ENCODE peak calls at places on chromosomes 11 and 22, in six cellular contexts. X is cardiac muscle cell, T is AG04450, R is neural progenitor cell, L is thoracic aorta, H is RWPE2. V is an unnamed sample.

GRCh38 chr11:123543796-123544195 is 110.6 kb downstream of the SCN3B start:
- DNase-seq in H (no peak), T (no peak), X (peak; percentile 42), R (no peak), L (no peak), V (no peak)

GRCh38 chr11:65911682-65912568 is 6.9 kb downstream of the C11orf68 start:
- DNase-seq in X (peak; percentile 82), R (peak; percentile 67), T (no peak), L (no peak), H (peak; percentile 86), V (no peak)

GRCh38 chr11:14499178-14499559 is 442 bp downstream of the COPB1 start:
- DNase-seq in X (peak; percentile 30), T (no peak), R (peak; percentile 60), H (no peak), L (no peak), V (no peak)

GRCh38 chr11:47524200-47524874 is 28.6 kb downstream of the CELF1 start:
- DNase-seq in T (no peak), L (no peak), R (no peak), H (no peak), X (no peak), V (peak; percentile 88)

GRCh38 chr11:72951193-72951592 is 137.0 kb downstream of the ATG16L2 start:
- DNase-seq in L (no peak), H (no peak), X (peak; percentile 85), T (no peak), R (no peak), V (no peak)

GRCh38 chr11:119445850-119446249 is 22.9 kb upstream of the THY1 start:
- DNase-seq in T (no peak), R (no peak), L (no peak), X (no peak), H (no peak), V (no peak)

GRCh38 chr11:92311616-92312449 is 87.2 kb downstream of the FAT3 start:
- DNase-seq in H (no peak), R (peak; percentile 39), X (peak; percentile 67), T (no peak), L (no peak), V (no peak)

GRCh38 chr11:84522331-84522730 is 1104.8 kb downstream of the DLG2 start:
- DNase-seq in H (no peak), L (no peak), X (peak; percentile 9), R (no peak), T (no peak), V (no peak)

GRCh38 chr11:335779-336665 is 15.4 kb upstream of the IFITM3 start:
- DNase-seq in X (peak; percentile 76), R (peak; percentile 55), H (no peak), T (no peak), L (no peak), V (no peak)

GRCh38 chr11:94909371-94909820 is 64.0 kb downstream of the CWC15 start:
- DNase-seq in X (peak; percentile 30), T (no peak), H (no peak), L (no peak), R (no peak), V (no peak)

GRCh38 chr11:116188350-116188749 is 584.4 kb downstream of the BUD13 start:
- DNase-seq in T (no peak), L (no peak), R (no peak), H (no peak), X (no peak), V (no peak)

GRCh38 chr22:21972293-21972779 is 10.3 kb downstream of the TOP3B start:
- DNase-seq in X (peak; percentile 49), H (no peak), R (peak; percentile 66), T (no peak), L (no peak), V (peak; percentile 61)

GRCh38 chr22:30045001-30045887 is 35.0 kb upstream of the HORMAD2 start:
- DNase-seq in T (no peak), H (no peak), X (no peak), R (no peak), L (no peak), V (no peak)

GRCh38 chr11:74169736-74170458 is 905 bp downstream of the C2CD3 start:
- DNase-seq in L (no peak), T (no peak), X (no peak), R (no peak), H (no peak), V (no peak)

GRCh38 chr11:7906481-7906880 is 24.6 kb downstream of the OR10A6 start:
- DNase-seq in R (no peak), T (no peak), H (no peak), X (no peak), L (no peak), V (no peak)

GRCh38 chr11:7905961-7906429 is 25.1 kb downstream of the OR10A6 start:
- DNase-seq in H (peak; percentile 56), L (no peak), R (peak; percentile 16), T (no peak), X (no peak), V (no peak)

GRCh38 chr11:7905549-7905948 is 25.5 kb downstream of the OR10A6 start:
- DNase-seq in R (no peak), H (no peak), T (no peak), X (no peak), L (no peak), V (no peak)

GRCh38 chr11:7903940-7904339 is 27.1 kb downstream of the OR10A6 start:
- DNase-seq in X (no peak), L (no peak), T (no peak), R (no peak), H (no peak), V (no peak)

DNA sequence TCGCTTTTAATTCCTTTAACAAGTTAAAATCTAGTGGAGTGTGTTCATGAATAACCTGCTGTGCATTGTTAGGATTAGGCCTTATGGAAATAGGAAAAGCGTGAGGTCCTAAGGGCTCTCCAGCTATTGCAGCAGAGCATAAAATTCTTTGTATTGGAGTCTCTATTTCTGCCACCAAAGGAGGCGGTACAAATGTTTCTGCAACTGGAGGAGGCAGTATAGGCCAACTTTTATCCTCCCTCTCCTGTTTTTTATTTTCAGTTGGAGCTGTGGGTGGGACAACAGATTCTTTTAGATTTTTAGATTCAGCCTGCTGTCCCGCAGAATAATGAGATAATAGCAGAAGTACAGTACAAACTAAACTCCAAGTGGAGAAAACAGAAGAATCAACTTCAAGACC is 26.2 kb downstream of the OR10A6 start:
- DNase-seq in X (no peak), L (no peak), H (no peak), R (peak; percentile 33), T (peak; percentile 37), V (no peak)
- TF ChIP-seq CTCF in X (no peak), L (peak; percentile 10), H (peak; percentile 51), R (peak; percentile 46), T (peak; percentile 61), V (no peak)

DNA sequence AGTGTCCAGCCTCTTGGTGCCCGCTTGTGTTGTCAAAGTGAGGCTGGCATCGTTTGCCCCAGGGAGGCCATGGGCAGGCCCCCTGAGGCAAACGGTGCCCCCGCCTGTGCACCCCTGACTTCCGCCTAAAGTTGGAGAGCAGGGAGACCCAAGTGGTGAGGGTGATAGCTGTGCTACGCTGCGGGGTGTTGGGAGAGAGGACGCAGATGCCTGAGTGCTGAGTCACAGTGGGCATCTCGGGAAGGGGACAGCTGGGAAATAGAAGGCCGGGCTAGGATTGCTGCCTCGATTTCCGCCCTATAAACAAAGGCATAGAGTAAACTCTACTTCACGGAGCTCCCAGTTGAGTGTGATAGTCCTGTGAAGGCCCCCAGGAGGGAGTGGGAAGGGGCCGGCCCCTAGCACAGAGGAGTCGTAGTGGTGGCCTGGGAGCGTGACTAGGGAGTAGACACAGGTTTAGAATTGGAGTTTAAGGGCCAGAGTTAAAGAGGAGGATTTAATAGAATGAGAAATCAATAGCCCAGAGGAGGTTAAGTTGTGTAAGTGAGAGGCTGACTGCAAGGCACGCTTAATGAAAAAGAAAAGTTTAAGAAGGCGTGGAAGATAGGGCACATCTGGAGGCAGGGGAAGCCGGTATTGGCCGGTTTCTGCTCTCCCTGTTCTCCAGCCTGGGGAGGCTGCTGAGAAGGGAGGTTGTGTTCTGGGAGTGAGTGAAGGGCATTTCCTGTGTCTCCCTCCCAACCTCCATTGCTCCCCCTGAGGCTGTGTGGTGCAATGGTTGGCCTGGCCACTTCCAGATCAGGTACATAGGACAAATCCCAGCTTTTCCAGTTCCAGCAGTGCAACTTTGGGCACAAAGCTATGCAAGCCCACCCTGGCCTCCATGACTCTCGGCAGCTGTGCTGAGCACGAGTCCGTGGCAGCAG is 6.1 kb downstream of the GRIK4 start:
- DNase-seq in T (no peak), H (peak; percentile 21), L (no peak), X (peak; percentile 64), R (no peak), V (peak; percentile 23)
- H3K27me3 ChIP-seq in T (no peaks in the 10 kb centered on the region), H (no peaks in the 10 kb centered on the region), L (no peaks in the 10 kb centered on the region), X (peaks cover 72% of the 10 kb centered on the region), R (peaks cover 12% of the 10 kb centered on the region), V (no peaks in the 10 kb centered on the region)

DNA sequence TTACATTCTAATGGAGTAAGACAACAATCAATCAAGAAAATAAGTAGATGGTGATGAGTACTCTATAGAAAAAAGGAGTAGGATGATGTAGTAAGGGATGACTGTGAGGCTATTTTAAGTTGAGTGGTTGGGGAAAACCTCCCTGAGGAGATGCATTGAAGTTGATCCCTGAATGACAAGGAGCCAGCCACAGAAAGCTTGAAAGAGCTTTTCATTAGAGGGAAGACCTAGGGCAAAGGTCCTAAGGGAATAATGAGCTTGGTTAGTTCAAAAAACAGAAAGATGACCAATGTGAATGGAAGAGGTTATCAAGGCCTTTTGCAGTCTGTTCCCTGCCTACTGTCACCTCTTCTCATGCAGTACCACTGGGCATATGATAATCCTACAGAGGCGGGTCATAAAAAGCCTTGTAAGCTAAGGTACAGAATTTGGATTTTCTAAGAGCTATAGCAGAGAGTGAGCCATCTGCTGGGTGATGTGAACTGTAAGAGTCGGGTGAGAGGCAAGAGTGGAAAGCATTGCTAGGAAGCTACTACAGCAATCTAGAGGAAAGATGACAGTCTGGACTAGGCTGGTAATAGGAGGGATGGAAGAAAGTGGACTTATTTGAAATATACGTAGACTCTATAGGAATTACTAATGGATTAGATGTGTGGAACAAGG is 3.1 kb downstream of the PPP2R1B start:
- DNase-seq in X (peak; percentile 29), R (peak; percentile 52), L (no peak), T (no peak), H (no peak), V (no peak)
- TF ChIP-seq CTCF in X (peak; percentile 21), R (peak; percentile 23), L (no peak), T (peak; percentile 26), H (no peak), V (peak; percentile 37)

GRCh38 chr11:131909426-131910200 is 539.2 kb downstream of the NTM start:
- DNase-seq in H (no peak), R (no peak), T (no peak), L (no peak), X (no peak), V (no peak)

GRCh38 chr11:131906963-131907362 is 536.5 kb downstream of the NTM start:
- DNase-seq in L (no peak), T (no peak), H (no peak), R (no peak), X (peak; percentile 16), V (no peak)

GRCh38 chr11:131908316-131908715 is 537.9 kb downstream of the NTM start:
- DNase-seq in R (no peak), H (no peak), T (no peak), L (no peak), X (no peak), V (no peak)

GRCh38 chr11:131904756-131905155 is 534.3 kb downstream of the NTM start:
- DNase-seq in X (no peak), T (no peak), R (peak; percentile 30), L (no peak), H (no peak), V (no peak)

DNA sequence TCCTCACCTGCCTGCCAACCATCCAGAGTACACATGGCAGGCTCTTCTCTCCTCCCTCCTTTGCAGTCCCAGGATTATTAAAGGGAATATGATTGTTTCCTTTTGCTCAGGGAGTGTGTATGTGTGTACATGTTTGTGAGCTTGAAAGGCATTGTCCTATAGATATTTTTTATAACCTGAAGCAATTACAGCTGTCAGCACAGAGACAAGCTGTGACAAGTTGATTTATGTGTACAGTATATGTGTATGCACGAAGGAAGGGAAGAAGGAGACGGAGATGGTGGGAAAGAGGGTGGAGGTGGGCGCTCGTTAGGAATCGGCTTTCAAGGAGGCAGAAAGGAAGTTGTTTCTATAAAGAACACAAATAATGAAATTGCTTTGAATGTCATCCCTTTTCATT is 537.0 kb downstream of the NTM start:
- DNase-seq in T (no peak), L (no peak), X (no peak), R (no peak), H (no peak), V (no peak)
- H3K27me3 ChIP-seq in T (no peaks in the 10 kb centered on the region), L (peaks cover 4% of the 10 kb centered on the region), X (peaks cover 70% of the 10 kb centered on the region), R (peaks cover 12% of the 10 kb centered on the region), H (no peaks in the 10 kb centered on the region), V (no peaks in the 10 kb centered on the region)